ENCODE peak calls at places on chromosome 14, in ten cellular contexts. L is psoas muscle, S is colonic mucosa, K is heart left ventricle, P is BE2C, J is fibroblast of pulmonary artery, Y is GM13976, M is PC-3, Q is glutamatergic neuron, T is progenitor cell of endocrine pancreas. U is an unnamed sample.

GRCh38 chr14:79702197-79702596 is 509.1 kb downstream of the DIO2 start:
- DNase-seq in L (no peak), M (peak), P (no peak), S (no peak), Y (no peak), K (no peak), T (no peak), Q (no peak), J (no peak), U (no peak)

GRCh38 chr14:58607571-58608317 is 30.0 kb upstream of the DACT1 start:
- DNase-seq in P (no peak), J (peak), T (no peak), Y (no peak), K (no peak), L (no peak), S (no peak), Q (no peak), M (peak), U (no peak)

GRCh38 chr14:55767291-55767690 is 187.3 kb downstream of the KTN1 start:
- DNase-seq in Y (no peak), M (no peak), Q (no peak), T (no peak), J (no peak), K (no peak), L (no peak), S (no peak), P (no peak), U (no peak)

GRCh38 chr14:51780741-51781140 is 79.7 kb upstream of the GNG2 start:
- DNase-seq in Y (no peak), M (peak), P (no peak), Q (no peak), J (peak), L (no peak), T (no peak), S (no peak), K (no peak), U (peak)

GRCh38 chr14:94571395-94571794 is 9.8 kb upstream of the SERPINA5 start:
- DNase-seq in K (no peak), Q (no peak), Y (no peak), J (peak), T (no peak), L (no peak), S (no peak), P (no peak), M (no peak), U (no peak)

GRCh38 chr14:99117671-99118045 is 154.3 kb downstream of the BCL11B start:
- DNase-seq in J (no peak), L (no peak), Y (no peak), Q (no peak), T (no peak), S (peak), P (no peak), K (no peak), M (no peak), U (no peak)

GRCh38 chr14:83395321-83395720 is 1861.7 kb upstream of the SEL1L start:
- DNase-seq in P (no peak), J (no peak), Q (no peak), M (no peak), K (no peak), L (no peak), Y (no peak), S (no peak), T (no peak), U (no peak)

GRCh38 chr14:99686557-99687283 is 2.6 kb downstream of the CYP46A1 start:
- DNase-seq in K (no peak), S (peak), M (no peak), J (no peak), P (no peak), L (no peak), T (no peak), Y (peak), Q (no peak), U (no peak)

GRCh38 chr14:55477680-55478079 is 37.3 kb upstream of the TBPL2 start:
- DNase-seq in S (no peak), L (no peak), K (peak), Q (no peak), Y (no peak), P (no peak), T (no peak), J (no peak), M (no peak), U (no peak)

GRCh38 chr14:51653855-51654548 is 2.3 kb downstream of the FRMD6 start:
- DNase-seq in M (no peak), Y (no peak), P (no peak), T (no peak), Q (no peak), L (no peak), J (peak), S (no peak), K (no peak), U (no peak)

GRCh38 chr14:94654071-94654974 is 42.1 kb downstream of the SERPINA3 start:
- DNase-seq in M (no peak), Y (no peak), J (peak), K (no peak), S (no peak), T (no peak), Q (peak), P (no peak), L (no peak), U (no peak)

GRCh38 chr14:83162351-83162929 is 1628.8 kb upstream of the SEL1L start:
- DNase-seq in P (no peak), K (no peak), J (no peak), M (no peak), L (no peak), Y (no peak), Q (no peak), T (no peak), S (no peak), U (no peak)

GRCh38 chr14:75542585-75543091 is 20.4 kb downstream of the BATF start:
- DNase-seq in J (peak), K (peak), S (peak), L (peak), P (no peak), T (no peak), Q (no peak), Y (peak), M (no peak), U (no peak)

GRCh38 chr14:103552811-103553210 is 9.6 kb downstream of the BAG5 start:
- DNase-seq in K (no peak), J (no peak), S (no peak), L (no peak), Y (no peak), Q (no peak), M (no peak), P (no peak), T (no peak), U (no peak)

GRCh38 chr14:99735189-99736135 is 51.4 kb downstream of the CYP46A1 start:
- DNase-seq in Y (no peak), S (no peak), J (no peak), Q (peak), M (no peak), L (peak), P (peak), K (no peak), T (no peak), U (no peak)

GRCh38 chr14:67653651-67654280 is 20.7 kb downstream of the VTI1B start:
- DNase-seq in T (no peak), Y (no peak), S (no peak), P (peak), Q (peak), K (no peak), J (peak), L (no peak), M (no peak), U (no peak)

GRCh38 chr14:32075636-32076277 is 1.3 kb upstream of the ARHGAP5 start:
- DNase-seq in M (peak), J (peak), K (peak), L (no peak), Y (peak), Q (peak), T (peak), S (peak), P (no peak), U (no peak)

GRCh38 chr14:81679226-81679625 is 145.6 kb upstream of the SEL1L start:
- DNase-seq in S (no peak), M (no peak), J (no peak), P (no peak), T (no peak), Q (no peak), Y (no peak), L (no peak), K (no peak), U (no peak)

GRCh38 chr14:81686512-81686911 is 152.9 kb upstream of the SEL1L start:
- DNase-seq in T (no peak), L (no peak), P (no peak), S (no peak), M (no peak), J (no peak), K (no peak), Y (no peak), Q (no peak), U (no peak)

GRCh38 chr14:81682134-81682533 is 148.5 kb upstream of the SEL1L start:
- DNase-seq in P (no peak), Y (no peak), S (no peak), Q (no peak), K (no peak), T (no peak), M (no peak), J (no peak), L (no peak), U (no peak)

GRCh38 chr14:81681466-81681865 is 147.8 kb upstream of the SEL1L start:
- DNase-seq in L (no peak), S (no peak), P (no peak), J (no peak), Y (no peak), M (no peak), T (no peak), K (no peak), Q (peak), U (no peak)

DNA sequence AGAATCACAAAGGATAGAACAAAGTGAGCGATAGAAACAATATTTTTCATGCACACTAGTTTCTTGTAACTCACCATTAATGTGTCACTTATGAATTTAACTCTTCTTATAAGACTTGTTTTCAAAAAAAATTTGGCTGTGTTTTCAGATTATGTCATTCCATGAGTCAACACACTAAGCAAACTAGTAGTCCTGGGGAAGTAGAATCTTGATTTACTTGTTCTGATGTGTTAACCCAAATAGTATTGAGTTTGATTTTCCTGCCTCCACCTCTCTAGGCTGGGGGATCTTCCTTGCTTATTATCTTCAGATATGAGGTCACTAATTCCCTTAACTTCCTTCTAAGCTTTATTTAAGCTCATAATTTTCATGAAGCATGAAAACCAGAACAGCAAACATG is 151.0 kb upstream of the SEL1L start:
- DNase-seq in Y (no peak), M (peak), K (no peak), S (no peak), J (no peak), T (no peak), L (no peak), P (no peak), Q (no peak), U (no peak)
- TF ChIP-seq CTCF in Y (no peak), M (no peak), K (no peak), S (no peak), J (no peak), T (no peak), L (no peak), P (no peak), Q (no peak), U (no peak)

GRCh38 chr14:101372894-101373640 is 188.2 kb upstream of the DIO3 start:
- DNase-seq in Q (no peak), M (no peak), J (no peak), K (no peak), S (no peak), T (no peak), L (no peak), P (no peak), Y (no peak), U (no peak)
- TF ChIP-seq CTCF in Q (no peak), M (no peak), J (no peak), K (no peak), S (no peak), T (no peak), L (no peak), P (no peak), Y (no peak), U (no peak)

GRCh38 chr14:25406818-25407217 is 356.9 kb upstream of the STXBP6 start:
- DNase-seq in M (peak), T (no peak), P (peak), K (no peak), Y (no peak), J (peak), L (no peak), Q (peak), S (peak), U (peak)
- TF ChIP-seq CTCF in M (peak), T (peak), P (peak), K (peak), Y (no peak), J (peak), L (no peak), Q (peak), S (peak), U (peak)

GRCh38 chr14:22871200-22871961 is at the start of gene LRP10:
- DNase-seq in Q (peak), L (peak), P (peak), Y (peak), K (peak), J (peak), T (peak), S (peak), M (peak), U (peak)

GRCh38 chr14:22875003-22875747 is 3.6 kb downstream of the LRP10 start:
- DNase-seq in M (no peak), T (no peak), P (no peak), S (no peak), Y (no peak), Q (no peak), J (no peak), L (no peak), K (no peak), U (no peak)

GRCh38 chr14:22870811-22871199 is 735 bp upstream of the LRP10 start:
- DNase-seq in K (no peak), M (no peak), T (no peak), S (no peak), J (no peak), Q (no peak), P (no peak), L (no peak), Y (no peak), U (no peak)

GRCh38 chr14:22871962-22872832 is 657 bp downstream of the LRP10 start:
- DNase-seq in K (peak), M (peak), P (peak), Q (peak), Y (peak), L (peak), S (peak), J (peak), T (peak), U (peak)

GRCh38 chr14:22872833-22873520 is 1.4 kb downstream of the LRP10 start:
- DNase-seq in J (peak), T (no peak), P (no peak), S (no peak), M (no peak), L (no peak), Q (no peak), K (no peak), Y (no peak), U (no peak)
- TF ChIP-seq CTCF in J (no peak), T (no peak), P (no peak), S (no peak), M (no peak), L (no peak), Q (peak), K (no peak), Y (no peak), U (peak)

U was measured in nephron progenitor cell.